ENCODE peak calls at places on chromosomes 7 and 10, in nine cellular contexts. Q is NCI-H524; K is hepatocyte; X is right lobe of liver; M is nucleus accumbens; U is tibial nerve; S is stimulated activated CD8-positive, alpha-beta memory T cell treated with anti-CD3 and anti-CD28 coated beads, Interleukin-2, amount 100 ng/mL, for 1 hour; P is DMS 273 treated with DMSO at 0.1 percent for 48 hours; B is EL. T is an unnamed sample.

GRCh38 chr10:131230641-131231322 is 80.7 kb downstream of the TCERG1L start:
- DNase-seq in Q (no peak), K (no peak), X (no peak), M (no peak), U (no peak), S (no peak), P (no peak), B (no peak), T (no peak)

GRCh38 chr7:3065724-3066143 is 22.1 kb upstream of the CARD11 start:
- DNase-seq in Q (peak), K (peak), X (no peak), M (no peak), U (no peak), S (peak), P (peak), B (no peak), T (no peak)

GRCh38 chr10:49594594-49594993 is 15.5 kb upstream of the SLC18A3 start:
- DNase-seq in Q (peak), K (peak), X (no peak), M (no peak), U (peak), S (no peak), P (no peak), B (peak), T (no peak)

GRCh38 chr10:79400567-79401004 is 44.8 kb downstream of the ZCCHC24 start:
- DNase-seq in Q (peak), K (peak), X (no peak), M (no peak), U (no peak), S (peak), P (peak), B (peak), T (peak)

GRCh38 chr10:13346912-13347234 is 1.2 kb downstream of the SEPHS1 start:
- DNase-seq in Q (no peak), K (no peak), X (no peak), M (no peak), U (no peak), S (no peak), P (no peak), B (no peak), T (no peak)

GRCh38 chr10:12710594-12711343 is 290.7 kb downstream of the CCDC3 start:
- DNase-seq in Q (peak), K (peak), X (peak), M (peak), U (peak), S (peak), P (peak), B (peak), T (no peak)

GRCh38 chr7:41955475-41956243 is 252.8 kb upstream of the INHBA start:
- DNase-seq in Q (peak), K (peak), X (peak), M (peak), U (peak), S (no peak), P (peak), B (peak), T (peak)

GRCh38 chr7:21422747-21423146 is 5.1 kb upstream of the SP4 start:
- DNase-seq in Q (no peak), K (no peak), X (no peak), M (no peak), U (no peak), S (no peak), P (no peak), B (no peak), T (no peak)

GRCh38 chr10:11541296-11541695 is 70.2 kb downstream of the USP6NL start:
- DNase-seq in Q (no peak), K (no peak), X (no peak), M (no peak), U (no peak), S (no peak), P (no peak), B (no peak), T (no peak)

GRCh38 chr10:132733926-132734325 is 52.0 kb downstream of the NKX6-2 start:
- DNase-seq in Q (no peak), K (no peak), X (no peak), M (no peak), U (no peak), S (no peak), P (no peak), B (no peak), T (no peak)